ENCODE peak calls at places on chromosomes 5 and 9, in seven cellular contexts. G is stomach, D is sigmoid colon, T is right lobe of liver, U is IMR-90, L is ovary, R is prostate gland. W is an unnamed sample.

GRCh38 chr9:16708638-16709435 is 161.6 kb downstream of the BNC2 start:
- DNase-seq in G (no peak), D (no peak), T (no peak), U (peak; percentile 74), L (no peak), R (no peak), W (no peak)

GRCh38 chr5:149282966-149283332 is 11.3 kb downstream of the AFAP1L1 start:
- DNase-seq in G (no peak), D (no peak), T (no peak), U (no peak), L (no peak), R (no peak), W (no peak)

GRCh38 chr9:111481885-111482636 is 2.1 kb downstream of the ECPAS start:
- DNase-seq in G (no peak), D (no peak), T (no peak), U (peak; percentile 63), L (no peak), R (peak; percentile 49), W (no peak)

GRCh38 chr5:113336975-113337374 is 97.8 kb downstream of the TSSK1B start:
- DNase-seq in G (no peak), D (no peak), T (no peak), U (peak; percentile 77), L (no peak), R (peak; percentile 26), W (no peak)

GRCh38 chr9:36063804-36064447 is 27.2 kb downstream of the RECK start:
- DNase-seq in G (no peak), D (no peak), T (no peak), U (peak; percentile 79), L (no peak), R (no peak), W (no peak)

GRCh38 chr5:168592014-168592368 is 12.8 kb upstream of the PANK3 start:
- DNase-seq in G (peak; percentile 74), D (no peak), T (peak; percentile 89), U (peak; percentile 35), L (no peak), R (peak; percentile 83), W (no peak)

GRCh38 chr5:34660444-34660843 is 4.3 kb downstream of the RAI14 start:
- DNase-seq in G (no peak), D (no peak), T (no peak), U (peak; percentile 99), L (no peak), R (no peak), W (no peak)

GRCh38 chr5:171450423-171451246 is 31.2 kb downstream of the FGF18 start:
- DNase-seq in G (peak; percentile 48), D (peak; percentile 81), T (no peak), U (peak; percentile 73), L (peak; percentile 83), R (no peak), W (no peak)

GRCh38 chr9:93346240-93347112 is 105.0 kb upstream of the FAM120A start:
- DNase-seq in G (no peak), D (no peak), T (no peak), U (no peak), L (no peak), R (no peak), W (no peak)

GRCh38 chr5:34717426-34718327 is 61.5 kb downstream of the RAI14 start:
- DNase-seq in G (no peak), D (no peak), T (no peak), U (peak; percentile 99), L (no peak), R (no peak), W (no peak)

GRCh38 chr9:132142883-132143282 is 19.0 kb upstream of the NTNG2 start:
- DNase-seq in G (no peak), D (no peak), T (no peak), U (no peak), L (no peak), R (no peak), W (no peak)

GRCh38 chr5:78508231-78508765 is 140.3 kb downstream of the LHFPL2 start:
- DNase-seq in G (no peak), D (no peak), T (no peak), U (peak; percentile 78), L (no peak), R (no peak), W (no peak)

GRCh38 chr9:76500056-76500455 is 41.1 kb downstream of the GCNT1 start:
- DNase-seq in G (no peak), D (no peak), T (no peak), U (no peak), L (no peak), R (no peak), W (no peak)

GRCh38 chr5:82234880-82235279 is 43.3 kb downstream of the RPS23 start:
- DNase-seq in G (no peak), D (no peak), T (no peak), U (no peak), L (no peak), R (no peak), W (no peak)

GRCh38 chr5:172004824-172005237 is 1.6 kb downstream of the FBXW11 start:
- DNase-seq in G (no peak), D (no peak), T (no peak), U (no peak), L (no peak), R (no peak), W (no peak)

GRCh38 chr9:118578467-118578866 is 790.8 kb downstream of the BRINP1 start:
- DNase-seq in G (no peak), D (no peak), T (no peak), U (no peak), L (no peak), R (no peak), W (no peak)

GRCh38 chr9:1007312-1007711 is 30.9 kb downstream of the DMRT3 start:
- DNase-seq in G (no peak), D (no peak), T (no peak), U (no peak), L (no peak), R (no peak), W (no peak)

GRCh38 chr5:51829226-51829625 is 446.0 kb downstream of the ISL1 start:
- DNase-seq in G (no peak), D (no peak), T (no peak), U (no peak), L (no peak), R (no peak), W (no peak)

GRCh38 chr5:56185777-56186311 is 47.3 kb downstream of the ANKRD55 start:
- DNase-seq in G (no peak), D (no peak), T (no peak), U (no peak), L (no peak), R (no peak), W (no peak)
- H3K27ac ChIP-seq in G (no peak overlapping the region), D (no peak overlapping the region), T (no peak overlapping the region), U (no peak overlapping the region), L (no peak overlapping the region), R (no peak overlapping the region), W (no peak overlapping the region)

GRCh38 chr9:21585756-21586752 is 103.9 kb upstream of the IFNE start:
- DNase-seq in G (no peak), D (no peak), T (no peak), U (no peak), L (no peak), R (no peak), W (no peak)

GRCh38 chr9:21592063-21592338 is 109.9 kb upstream of the IFNE start:
- DNase-seq in G (no peak), D (no peak), T (no peak), U (no peak), L (no peak), R (no peak), W (no peak)

GRCh38 chr9:21590058-21590996 is 108.2 kb upstream of the IFNE start:
- DNase-seq in G (no peak), D (no peak), T (no peak), U (peak; percentile 48), L (no peak), R (no peak), W (no peak)

GRCh38 chr9:21589344-21590056 is 107.4 kb upstream of the IFNE start:
- DNase-seq in G (no peak), D (no peak), T (no peak), U (no peak), L (no peak), R (no peak), W (no peak)

GRCh38 chr9:21591221-21592062 is 109.3 kb upstream of the IFNE start:
- DNase-seq in G (peak; percentile 62), D (peak; percentile 82), T (no peak), U (peak; percentile 99), L (no peak), R (peak; percentile 26), W (no peak)
- TF ChIP-seq POLR2A in G (no peak), D (no peak), T (no peak), U (peak; percentile 77), L (no peak), R (no peak), W (no peak)

GRCh38 chr9:37534901-37535300 is 41.3 kb downstream of the FBXO10 start:
- DNase-seq in G (no peak), D (no peak), T (no peak), U (no peak), L (no peak), R (no peak), W (no peak)
- H3K27ac ChIP-seq in G (no peak overlapping the region), D (no peak overlapping the region), T (no peak overlapping the region), U (no peak overlapping the region), L (no peak overlapping the region), R (no peak overlapping the region), W (no peak overlapping the region)

GRCh38 chr5:175678074-175678473 is 20.2 kb downstream of the HRH2 start:
- DNase-seq in G (no peak), D (no peak), T (no peak), U (no peak), L (no peak), R (no peak), W (no peak)
- TF ChIP-seq POLR2A in G (no peak), D (no peak), T (no peak), U (no peak), L (no peak), R (no peak), W (no peak)

W was measured in esophagus muscularis mucosa.